ENCODE peak calls at places on chromosome 12, in four cellular contexts. P is SW480; O is heart left ventricle; F is stimulated activated effector memory CD8-positive, alpha-beta T cell treated with anti-CD3 and anti-CD28 coated beads, Interleukin-12 subunit alpha, Interleukin-12 subunit beta, amount 100 ng/mL, for 72 hours. Y is an unnamed sample.

GRCh38 chr12:49928476-49928875 is 22.1 kb upstream of the AQP2 start:
- DNase-seq in P (no peak), O (peak), F (no peak), Y (no peak)

GRCh38 chr12:110717037-110717436 is 25.7 kb downstream of the PPP1CC start:
- DNase-seq in P (no peak), O (no peak), F (no peak), Y (no peak)

GRCh38 chr12:64104376-64104775 is 117.7 kb downstream of the KICS2 start:
- DNase-seq in P (no peak), O (no peak), F (no peak), Y (peak)

GRCh38 chr12:113382206-113382605 is 21.5 kb downstream of the SDS start:
- DNase-seq in P (no peak), O (no peak), F (no peak), Y (no peak)

GRCh38 chr12:27221625-27222387 is 22.3 kb upstream of the STK38L start:
- DNase-seq in P (no peak), O (no peak), F (no peak), Y (no peak)

GRCh38 chr12:121223283-121223946 is 13.5 kb downstream of the P2RX4 start:
- DNase-seq in P (no peak), O (no peak), F (no peak), Y (peak)

GRCh38 chr12:106585862-106586534 is 3.2 kb downstream of the RFX4 start:
- DNase-seq in P (no peak), O (no peak), F (no peak), Y (peak)

GRCh38 chr12:26028953-26029740 is 70.7 kb downstream of the RASSF8 start:
- DNase-seq in P (peak), O (no peak), F (no peak), Y (peak)

GRCh38 chr12:76255281-76255680 is 92.9 kb downstream of the BBS10 start:
- DNase-seq in P (no peak), O (no peak), F (no peak), Y (no peak)

Y was measured in Daoy.